ENCODE peak calls at places on chromosome 22, in eight cellular contexts. P is PC-3, R is SK-N-SH, K is OCI-LY7, C is GM23248, F is MM.1S, J is GM23338, O is HCT116. Y is an unnamed sample. For H3K9me2, the result is how much of the 10 kb centered on the place peaks cover.

GRCh38 chr22:44759430-44760310 is 7.3 kb downstream of the ARHGAP8 start:
- DNase-seq in J (no peak), F (no peak), C (no peak), R (no peak), K (no peak), P (no peak), O (no peak), Y (no peak)

GRCh38 chr22:27348634-27349033 is 452.9 kb downstream of the MN1 start:
- DNase-seq in C (peak), J (no peak), R (no peak), F (no peak), P (no peak), K (no peak), O (no peak), Y (no peak)

GRCh38 chr22:18156878-18157713 is 7.1 kb downstream of the USP18 start:
- DNase-seq in K (peak), F (peak), J (peak), R (peak), P (peak), C (peak), O (peak), Y (peak)

GRCh38 chr22:36253523-36254490 is 874 bp downstream of the APOL1 start:
- DNase-seq in P (no peak), F (no peak), J (no peak), C (peak), R (peak), O (no peak), K (no peak), Y (no peak)

GRCh38 chr22:35642305-35642741 is 5.9 kb upstream of the APOL6 start:
- DNase-seq in C (peak), K (no peak), F (no peak), J (no peak), R (no peak), P (no peak), O (no peak), Y (peak)

GRCh38 chr22:20437253-20438065 is at the start of gene SCARF2:
- DNase-seq in C (peak), R (peak), O (no peak), K (no peak), J (peak), P (no peak), F (no peak), Y (peak)

GRCh38 chr22:47053013-47053864 is 290.8 kb downstream of the TBC1D22A start:
- DNase-seq in K (no peak), P (no peak), R (no peak), O (no peak), C (no peak), J (no peak), F (no peak), Y (no peak)

GRCh38 chr22:31952459-31952858 is 8.1 kb downstream of the YWHAH start:
- DNase-seq in F (no peak), P (peak), J (no peak), C (peak), K (no peak), R (no peak), O (no peak), Y (no peak)

GRCh38 chr22:40620464-40621046 is 16.0 kb downstream of the MRTFA start:
- DNase-seq in O (peak), R (no peak), F (no peak), K (no peak), J (no peak), C (peak), P (peak), Y (no peak)

GRCh38 chr22:18994780-18995711 is 59.0 kb upstream of the PRODH start:
- DNase-seq in J (peak), P (no peak), O (no peak), K (no peak), R (no peak), F (no peak), C (no peak), Y (peak)

GRCh38 chr22:22745225-22746060 is 101.0 kb downstream of the GGTLC2 start:
- DNase-seq in F (peak), R (peak), O (no peak), J (peak), P (peak), C (peak), K (peak), Y (peak)

GRCh38 chr22:19105867-19106802 is 16.1 kb downstream of the DGCR2 start:
- DNase-seq in J (peak), K (peak), C (no peak), O (no peak), P (peak), F (no peak), R (peak), Y (no peak)

GRCh38 chr22:46971141-46971775 is 208.8 kb downstream of the TBC1D22A start:
- DNase-seq in C (no peak), P (no peak), F (no peak), O (no peak), R (peak), J (no peak), K (no peak), Y (peak)

GRCh38 chr22:46055176-46055850 is 78.4 kb upstream of the WNT7B start:
- DNase-seq in C (peak), P (peak), J (no peak), R (peak), F (no peak), K (peak), O (no peak), Y (no peak)

GRCh38 chr22:46442217-46442853 is 95.1 kb downstream of the CELSR1 start:
- DNase-seq in O (no peak), J (peak), R (no peak), P (no peak), K (no peak), F (no peak), C (no peak), Y (no peak)

GRCh38 chr22:27108425-27109114 is 451.2 kb downstream of the MIAT start:
- DNase-seq in O (no peak), K (no peak), R (peak), F (no peak), J (no peak), C (no peak), P (no peak), Y (peak)

GRCh38 chr22:50260801-50261614 is 475 bp downstream of the MAPK12 start:
- DNase-seq in C (peak), R (peak), O (no peak), K (peak), F (peak), J (peak), P (peak), Y (peak)

GRCh38 chr22:49678137-49678841 is 149.4 kb downstream of the BRD1 start:
- DNase-seq in F (no peak), R (no peak), O (no peak), K (no peak), C (no peak), P (no peak), J (no peak), Y (no peak)

GRCh38 chr22:46614070-46614931 is 5.9 kb upstream of the GRAMD4 start:
- DNase-seq in C (no peak), P (no peak), R (no peak), O (no peak), J (no peak), F (peak), K (peak), Y (no peak)

GRCh38 chr22:19850482-19851109 is 4.1 kb downstream of the GNB1L start:
- DNase-seq in O (no peak), C (no peak), J (no peak), R (no peak), K (no peak), F (no peak), P (no peak), Y (no peak)

GRCh38 chr22:42432818-42433217 is 615 bp upstream of the NFAM1 start:
- DNase-seq in R (no peak), J (no peak), C (no peak), F (no peak), O (no peak), P (no peak), K (no peak), Y (no peak)

GRCh38 chr22:44192098-44192810 is 11.5 kb downstream of the PARVG start:
- DNase-seq in P (peak), R (peak), O (peak), J (peak), F (peak), K (peak), C (peak), Y (no peak)

GRCh38 chr22:34847072-34847471 is 218.9 kb upstream of the ISX start:
- DNase-seq in C (no peak), F (peak), J (no peak), O (no peak), R (no peak), P (no peak), K (no peak), Y (no peak)

GRCh38 chr22:41074061-41074460 is 18.3 kb upstream of the EP300 start:
- DNase-seq in K (no peak), O (no peak), P (no peak), R (no peak), F (no peak), C (no peak), J (no peak), Y (no peak)

GRCh38 chr22:49213731-49214352 is 613.8 kb downstream of the BRD1 start:
- DNase-seq in F (no peak), C (no peak), J (no peak), K (no peak), R (no peak), O (no peak), P (no peak), Y (no peak)

GRCh38 chr22:17373839-17374238 is 4.6 kb downstream of the CECR2 start:
- DNase-seq in O (no peak), K (no peak), C (no peak), J (no peak), F (no peak), P (no peak), R (no peak), Y (no peak)

GRCh38 chr22:28029201-28029948 is 110.3 kb upstream of the PITPNB start:
- DNase-seq in O (no peak), F (no peak), C (peak), J (peak), K (no peak), P (peak), R (peak), Y (no peak)

GRCh38 chr22:31923166-31923565 is 21.2 kb upstream of the YWHAH start:
- DNase-seq in O (no peak), F (no peak), R (no peak), K (no peak), P (no peak), C (no peak), J (no peak), Y (no peak)

GRCh38 chr22:35547993-35548761 is 7.5 kb downstream of the RASD2 start:
- DNase-seq in J (peak), C (no peak), K (peak), P (no peak), O (no peak), R (no peak), F (no peak), Y (no peak)

GRCh38 chr22:45164217-45165123 is 745 bp downstream of the NUP50 start:
- DNase-seq in J (peak), F (peak), C (peak), R (peak), P (no peak), O (no peak), K (peak), Y (peak)

GRCh38 chr22:36134167-36134566 is 26.4 kb downstream of the APOL3 start:
- DNase-seq in F (no peak), O (no peak), P (no peak), C (no peak), K (no peak), R (no peak), J (no peak), Y (no peak)

GRCh38 chr22:44939451-44939850 is 70.4 kb downstream of the PHF21B start:
- DNase-seq in R (no peak), F (no peak), O (no peak), J (no peak), C (no peak), P (no peak), K (no peak), Y (no peak)

GRCh38 chr22:19062139-19062789 is 59.9 kb downstream of the DGCR2 start:
- DNase-seq in C (no peak), K (no peak), R (no peak), O (no peak), F (no peak), P (peak), J (no peak), Y (no peak)

GRCh38 chr22:45896961-45897538 is 79.9 kb downstream of the WNT7B start:
- DNase-seq in R (no peak), K (no peak), J (no peak), C (no peak), P (no peak), O (no peak), F (no peak), Y (no peak)

DNA sequence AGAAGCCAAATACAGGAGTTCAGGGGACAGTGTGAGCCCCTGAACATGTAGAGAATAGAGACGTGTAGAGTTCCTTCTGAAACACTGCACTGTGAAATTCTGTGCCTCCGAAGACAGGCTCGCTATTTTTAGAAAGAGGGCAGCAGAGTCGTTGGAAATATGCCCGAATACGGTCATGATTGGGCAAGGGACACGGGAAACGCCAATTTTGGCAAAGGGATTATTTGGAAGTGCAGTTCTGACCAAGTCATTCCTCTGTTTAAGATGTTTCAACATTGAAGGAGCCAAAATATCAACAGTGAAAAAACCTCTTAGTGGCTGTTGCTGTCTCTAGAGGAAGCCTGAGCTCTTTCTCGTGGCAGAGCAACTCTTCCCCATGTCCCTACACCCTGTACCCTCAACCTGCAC is 9.5 kb upstream of the CBX6 start:
- DNase-seq in K (no peak), O (no peak), J (no peak), P (peak), F (no peak), R (no peak), C (peak), Y (no peak)
- TF ChIP-seq EZH2phosphoT487 in K (no peak), O (no peak), J (no peak), P (no peak), F (no peak), R (no peak), C (no peak), Y (no peak)

GRCh38 chr22:33051960-33052839 is 6.0 kb downstream of the SYN3 start:
- DNase-seq in K (peak), R (peak), O (no peak), C (no peak), P (no peak), J (peak), F (no peak), Y (no peak)

GRCh38 chr22:33053323-33053722 is 4.9 kb downstream of the SYN3 start:
- DNase-seq in K (no peak), O (no peak), F (no peak), P (no peak), C (no peak), R (no peak), J (no peak), Y (no peak)

GRCh38 chr22:33049125-33049729 is 9.0 kb downstream of the SYN3 start:
- DNase-seq in K (peak), O (peak), C (peak), R (peak), P (peak), J (peak), F (peak), Y (peak)

GRCh38 chr22:33047744-33048143 is 10.4 kb downstream of the SYN3 start:
- DNase-seq in P (no peak), O (no peak), F (no peak), K (no peak), R (no peak), J (no peak), C (no peak), Y (no peak)

DNA sequence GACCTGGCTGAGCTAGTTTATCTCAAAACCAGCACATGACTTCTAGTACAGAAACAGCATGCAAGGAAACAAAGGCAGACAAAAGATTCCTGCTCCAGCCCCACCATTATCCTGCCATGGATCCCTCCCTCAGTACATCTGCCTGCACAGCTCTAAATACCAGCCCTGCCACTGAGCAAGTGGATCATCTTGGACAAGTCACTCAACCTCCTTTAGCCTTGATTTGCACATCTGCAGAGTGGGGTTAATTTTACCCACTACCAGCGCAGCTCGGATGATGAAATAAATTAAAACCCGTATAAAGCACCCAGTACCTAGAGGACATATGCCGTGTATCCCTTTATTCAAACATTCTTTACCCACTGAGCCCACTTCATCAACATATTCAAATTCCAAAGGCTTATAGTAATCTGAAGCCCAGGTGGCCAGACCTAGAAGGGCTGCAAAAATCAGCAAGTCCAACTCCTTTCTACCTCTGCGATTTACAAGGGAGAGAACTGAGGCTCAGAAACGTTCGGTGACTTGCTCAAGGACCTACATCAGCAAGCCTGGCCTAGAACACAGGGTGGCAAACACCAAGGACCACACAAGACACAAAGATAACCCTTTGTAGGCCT is 7.5 kb downstream of the SYN3 start:
- DNase-seq in J (peak), O (no peak), R (no peak), F (no peak), C (no peak), P (no peak), K (no peak), Y (no peak)
- H3K9me2 ChIP-seq in J (under half), O (under half), R (under half), F (under half), C (under half), P (under half), K (under half), Y (under half)

DNA sequence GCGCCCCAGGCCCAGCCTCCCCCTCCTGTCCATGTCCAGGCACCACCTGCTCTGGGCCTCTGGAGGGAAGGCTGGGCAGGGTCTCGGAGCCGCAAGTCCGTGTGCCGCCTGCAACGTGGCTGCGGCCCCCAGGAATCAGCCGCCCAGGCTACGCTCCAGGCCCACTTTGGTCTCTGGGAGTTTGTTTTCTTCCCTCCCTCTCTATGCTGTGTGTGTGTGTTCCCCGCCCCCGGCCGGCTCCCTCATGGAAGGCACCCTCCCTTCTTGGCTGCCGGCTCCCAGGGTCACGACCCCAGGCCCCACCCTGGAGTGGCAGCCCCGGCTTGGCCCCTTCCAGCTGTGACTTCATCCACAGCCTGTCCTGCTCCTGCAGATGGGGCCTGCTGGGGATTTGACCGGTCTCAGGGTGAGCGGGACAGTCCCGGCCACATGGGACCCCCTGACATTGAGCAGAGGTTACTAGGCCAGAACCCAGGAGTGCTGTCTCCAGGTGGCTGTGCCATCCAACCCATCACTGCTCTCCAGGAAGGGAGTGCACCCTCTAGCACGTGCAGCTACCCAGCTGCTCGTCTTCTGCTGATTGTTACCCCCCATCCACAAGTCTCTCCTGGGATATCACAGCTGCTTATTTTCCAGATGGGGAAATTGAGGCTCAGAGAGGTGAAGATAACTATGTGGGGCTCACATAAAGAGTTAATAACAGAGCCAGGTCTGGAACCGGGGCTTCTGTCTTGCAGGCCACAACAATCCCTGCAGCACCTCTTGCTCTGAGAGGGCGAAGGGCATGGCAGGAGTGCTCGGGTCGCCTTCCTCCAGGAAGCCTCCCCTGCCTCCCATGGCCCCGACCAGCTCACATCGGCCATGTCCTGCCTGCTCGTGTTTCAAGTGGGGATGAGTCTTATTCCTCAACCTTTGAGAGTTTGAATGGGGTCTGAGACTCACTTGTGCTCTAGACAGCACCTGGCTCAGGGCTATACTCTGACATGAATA is 2.8 kb upstream of the LIF start:
- DNase-seq in K (no peak), O (no peak), P (no peak), C (peak), F (no peak), R (no peak), J (no peak), Y (peak)
- TF ChIP-seq EZH2phosphoT487 in K (no peak), O (no peak), P (no peak), C (no peak), F (no peak), R (no peak), J (no peak), Y (no peak)

DNA sequence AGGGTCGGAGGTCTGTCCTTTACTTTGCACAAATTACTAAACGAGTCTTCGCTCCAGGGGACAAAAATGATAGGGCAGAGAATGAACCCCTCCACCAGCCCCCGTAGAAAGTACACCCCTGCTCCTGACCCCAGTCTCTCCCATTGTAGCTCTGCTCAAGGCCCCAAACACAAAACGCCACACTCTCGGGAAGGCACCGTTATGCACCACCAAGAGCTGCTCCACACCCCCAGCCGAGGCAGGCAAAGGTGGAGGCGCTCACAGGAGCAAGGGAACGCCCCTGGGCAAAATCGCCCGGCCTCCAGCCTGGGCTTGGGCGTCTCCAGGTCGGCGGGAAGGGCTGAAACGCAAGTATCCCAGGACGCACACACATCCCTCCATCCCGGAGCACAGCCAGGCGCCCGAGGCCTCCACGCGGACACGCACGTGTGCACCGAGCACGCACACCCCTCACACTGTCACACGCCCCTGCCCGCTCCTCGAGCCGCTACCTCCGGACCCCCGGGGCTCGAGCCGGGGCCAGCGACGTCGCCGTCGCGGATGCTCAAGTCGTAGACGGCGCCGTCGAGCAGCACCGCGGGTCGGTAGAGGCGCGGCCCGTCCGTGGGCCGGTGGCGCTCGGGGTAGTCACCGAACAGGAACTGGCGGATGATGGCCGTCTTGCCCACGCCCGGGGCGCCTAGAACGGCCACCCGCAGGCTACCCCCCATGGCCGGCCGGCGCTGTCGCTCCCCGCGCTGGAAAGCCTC is 786 bp downstream of the RASL10A start:
- DNase-seq in P (peak), J (peak), O (no peak), C (peak), F (no peak), K (no peak), R (peak), Y (no peak)
- H3K9me2 ChIP-seq in P (under half), J (under half), O (under half), C (under half), F (under half), K (under half), R (under half), Y (under half)

Y was measured in hepatocyte.